ENCODE peak calls at places on chromosome 9, in five cellular contexts. P is CD4-positive, alpha-beta T cell; Y is GM23338; R is AG08395; Z is brain microvascular endothelial cell. W is an unnamed sample.

GRCh38 chr9:95595780-95596179 is 79.0 kb upstream of the PTCH1 start:
- DNase-seq in Z (no peak), P (no peak), Y (no peak), R (no peak), W (no peak)

GRCh38 chr9:93092171-93092991 is 3.6 kb upstream of the CARD19 start:
- DNase-seq in Z (no peak), Y (no peak), P (no peak), R (no peak), W (no peak)

GRCh38 chr9:110578896-110579752 is at the start of gene SVEP1:
- DNase-seq in Z (peak), P (no peak), Y (peak), R (peak), W (peak)

GRCh38 chr9:33272061-33272460 is 7.2 kb downstream of the CHMP5 start:
- DNase-seq in Z (no peak), Y (no peak), P (no peak), R (no peak), W (no peak)

GRCh38 chr9:77472646-77473045 is 175.5 kb downstream of the GNA14 start:
- DNase-seq in Z (no peak), Y (no peak), R (no peak), P (no peak), W (no peak)

GRCh38 chr9:70654144-70654543 is 239.7 kb upstream of the KLF9 start:
- DNase-seq in Z (no peak), Y (no peak), P (no peak), R (no peak), W (no peak)

GRCh38 chr9:78821126-78821822 is 524.3 kb downstream of the PSAT1 start:
- DNase-seq in Z (peak), Y (peak), P (no peak), R (peak), W (peak)

GRCh38 chr9:96149881-96150280 is 152.1 kb downstream of the HSD17B3 start:
- DNase-seq in Z (no peak), P (no peak), R (no peak), Y (no peak), W (no peak)

GRCh38 chr9:138100711-138101349 is 223.2 kb downstream of the CACNA1B start:
- DNase-seq in P (no peak), Y (peak), Z (no peak), R (no peak), W (no peak)

GRCh38 chr9:130327070-130327780 is 61.7 kb downstream of the HMCN2 start:
- DNase-seq in R (no peak), Z (no peak), P (no peak), Y (peak), W (no peak)

GRCh38 chr9:123568691-123569342 is 212.8 kb downstream of the CRB2 start:
- DNase-seq in P (no peak), R (peak), Y (no peak), Z (no peak), W (peak)

GRCh38 chr9:22240619-22241018 is 206.0 kb upstream of the DMRTA1 start:
- DNase-seq in Z (peak), Y (no peak), R (peak), P (no peak), W (peak)

GRCh38 chr9:127283917-127284316 is 19.3 kb downstream of the GARNL3 start:
- DNase-seq in R (peak), Z (peak), P (peak), Y (peak), W (peak)

GRCh38 chr9:121929893-121930875 is 162.9 kb downstream of the TTLL11 start:
- DNase-seq in Z (no peak), Y (peak), R (no peak), P (no peak), W (no peak)

GRCh38 chr9:129487658-129488483 is 133.0 kb downstream of the C9orf50 start:
- DNase-seq in Y (peak), Z (peak), R (no peak), P (peak), W (peak)

GRCh38 chr9:125749951-125750655 is 2.9 kb downstream of the PBX3 start:
- DNase-seq in Y (no peak), Z (no peak), P (no peak), R (no peak), W (peak)

GRCh38 chr9:31740705-31741104 is 643.7 kb upstream of the ACO1 start:
- DNase-seq in Z (no peak), Y (no peak), R (no peak), P (no peak), W (no peak)

GRCh38 chr9:36548454-36548853 is 24.2 kb upstream of the MELK start:
- DNase-seq in Y (no peak), P (no peak), Z (no peak), R (no peak), W (no peak)

GRCh38 chr9:88747768-88748167 is 212.8 kb downstream of the NXNL2 start:
- DNase-seq in Y (peak), R (peak), Z (peak), P (no peak), W (peak)

GRCh38 chr9:68541568-68541967 is 885 bp upstream of the TMEM252 start:
- DNase-seq in R (no peak), Z (no peak), Y (no peak), P (no peak), W (no peak)

GRCh38 chr9:111937781-111938426 is 41.3 kb downstream of the UGCG start:
- DNase-seq in Z (peak), R (peak), P (peak), Y (no peak), W (peak)

GRCh38 chr9:99368341-99369326 is 146.6 kb downstream of the SEC61B start:
- DNase-seq in R (peak), P (no peak), Z (peak), Y (peak), W (peak)

GRCh38 chr9:69074801-69075200 is 39.2 kb downstream of the FXN start:
- DNase-seq in Z (no peak), Y (no peak), R (no peak), P (no peak), W (no peak)